ENCODE peak calls at places on chromosomes 16 and 17, in six cellular contexts. U, S, P, F, X and E are unnamed samples.

GRCh38 chr16:69909043-69909442 is 42.1 kb upstream of the CLEC18A start:
- DNase-seq in U (no peak), S (no peak), P (no peak), F (no peak), X (no peak), E (no peak)

GRCh38 chr17:7224661-7225111 is 4.9 kb downstream of the ACADVL start:
- DNase-seq in U (no peak), S (no peak), P (no peak), F (no peak), X (no peak), E (no peak)

GRCh38 chr16:12340151-12340733 is 363.7 kb downstream of the SNX29 start:
- DNase-seq in U (no peak), S (no peak), P (peak), F (peak), X (no peak), E (no peak)

GRCh38 chr17:58365185-58365979 is 13.4 kb upstream of the SUPT4H1 start:
- DNase-seq in U (no peak), S (no peak), P (no peak), F (peak), X (no peak), E (no peak)

GRCh38 chr17:65423346-65424140 is 137.9 kb downstream of the AXIN2 start:
- DNase-seq in U (no peak), S (no peak), P (no peak), F (no peak), X (no peak), E (no peak)

GRCh38 chr17:7001562-7001961 is 5.7 kb downstream of the ALOX12 start:
- DNase-seq in U (no peak), S (no peak), P (no peak), F (no peak), X (no peak), E (no peak)

GRCh38 chr16:48384982-48385271 is 286 bp downstream of the SIAH1 start:
- DNase-seq in U (peak), S (no peak), P (peak), F (no peak), X (no peak), E (peak)

GRCh38 chr16:57187508-57187854 is 1.4 kb downstream of the RSPRY1 start:
- DNase-seq in U (no peak), S (no peak), P (no peak), F (peak), X (no peak), E (no peak)

GRCh38 chr17:49914096-49914490 is 54.9 kb upstream of the DLX4 start:
- DNase-seq in U (no peak), S (no peak), P (no peak), F (no peak), X (no peak), E (no peak)

GRCh38 chr16:56964243-56965148 is 2.7 kb downstream of the CETP start:
- DNase-seq in U (peak), S (no peak), P (peak), F (peak), X (peak), E (peak)

GRCh38 chr17:17877548-17878358 is 41.0 kb upstream of the SREBF1 start:
- DNase-seq in U (no peak), S (no peak), P (no peak), F (no peak), X (no peak), E (no peak)

GRCh38 chr17:45261577-45262515 is at the start of gene SPATA32:
- DNase-seq in U (peak), S (no peak), P (no peak), F (no peak), X (no peak), E (peak)

GRCh38 chr17:29292992-29293889 is 707 bp downstream of the NUFIP2 start:
- DNase-seq in U (peak), S (no peak), P (peak), F (peak), X (no peak), E (peak)

GRCh38 chr16:24609740-24610420 is 70.5 kb downstream of the RBBP6 start:
- DNase-seq in U (peak), S (no peak), P (no peak), F (peak), X (no peak), E (no peak)

GRCh38 chr17:6095501-6095900 is 25.3 kb downstream of the WSCD1 start:
- DNase-seq in U (no peak), S (no peak), P (no peak), F (no peak), X (no peak), E (no peak)

GRCh38 chr17:10614536-10615155 is 42.5 kb downstream of the MYH3 start:
- DNase-seq in U (peak), S (no peak), P (peak), F (peak), X (no peak), E (no peak)

GRCh38 chr16:49474741-49475140 is 101.1 kb downstream of the C16orf78 start:
- DNase-seq in U (no peak), S (no peak), P (no peak), F (no peak), X (no peak), E (no peak)

GRCh38 chr16:1559446-1559975 is 26.0 kb downstream of the TMEM204 start:
- DNase-seq in U (no peak), S (no peak), P (no peak), F (no peak), X (no peak), E (no peak)

GRCh38 chr16:3161235-3162018 is 26.6 kb upstream of the OR1F1 start:
- DNase-seq in U (no peak), S (no peak), P (no peak), F (no peak), X (no peak), E (no peak)

GRCh38 chr17:75231741-75232464 is 26.4 kb downstream of the NUP85 start:
- DNase-seq in U (no peak), S (no peak), P (no peak), F (no peak), X (no peak), E (no peak)

GRCh38 chr16:88503374-88503770 is 50.3 kb downstream of the ZFPM1 start:
- DNase-seq in U (no peak), S (no peak), P (no peak), F (no peak), X (no peak), E (no peak)

DNA sequence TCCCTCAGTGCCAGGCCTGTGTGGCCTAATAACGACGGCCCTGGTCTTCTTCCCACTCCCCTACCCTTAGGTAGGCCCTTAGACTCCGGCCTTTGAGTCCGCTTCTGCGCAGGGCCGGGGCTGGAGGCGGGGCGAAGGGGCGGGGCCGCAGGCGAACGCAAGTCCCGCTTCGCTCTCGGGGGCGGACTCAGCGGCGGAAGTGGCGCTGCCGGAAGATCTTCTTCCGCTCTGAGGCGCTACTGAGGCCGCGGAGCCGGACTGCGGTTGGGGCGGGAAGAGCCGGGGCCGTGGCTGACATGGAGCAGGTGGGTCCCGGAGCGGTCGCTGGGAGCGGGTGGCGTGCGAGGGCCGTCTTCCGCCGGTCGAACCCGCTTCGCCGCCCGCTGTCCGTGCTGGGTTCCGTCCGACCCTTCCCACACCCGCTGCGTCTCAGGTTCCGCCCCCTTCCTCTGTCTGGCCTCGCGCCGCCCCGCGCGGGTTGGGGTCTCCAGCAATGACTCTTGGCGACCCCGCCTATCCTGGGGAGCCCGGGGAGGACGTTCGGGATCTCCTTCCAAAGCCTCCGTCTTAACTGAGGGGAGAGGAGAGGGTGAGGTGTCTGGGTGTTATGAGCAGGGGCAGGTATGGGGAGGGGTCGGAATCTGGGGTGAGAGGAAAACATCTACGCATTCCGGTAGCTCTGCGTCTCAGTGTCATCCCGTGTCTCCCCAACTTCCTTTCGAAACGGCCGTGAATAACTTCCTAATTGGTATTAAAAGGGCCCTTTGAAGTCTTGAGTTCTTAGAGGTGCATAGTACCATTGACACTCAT is at the start of gene STARD3:
- DNase-seq in U (peak), S (no peak), P (peak), F (peak), X (no peak), E (peak)
- TF ChIP-seq POLR2A in U (peak), S (peak), P (peak), F (peak), X (peak), E (peak)

DNA sequence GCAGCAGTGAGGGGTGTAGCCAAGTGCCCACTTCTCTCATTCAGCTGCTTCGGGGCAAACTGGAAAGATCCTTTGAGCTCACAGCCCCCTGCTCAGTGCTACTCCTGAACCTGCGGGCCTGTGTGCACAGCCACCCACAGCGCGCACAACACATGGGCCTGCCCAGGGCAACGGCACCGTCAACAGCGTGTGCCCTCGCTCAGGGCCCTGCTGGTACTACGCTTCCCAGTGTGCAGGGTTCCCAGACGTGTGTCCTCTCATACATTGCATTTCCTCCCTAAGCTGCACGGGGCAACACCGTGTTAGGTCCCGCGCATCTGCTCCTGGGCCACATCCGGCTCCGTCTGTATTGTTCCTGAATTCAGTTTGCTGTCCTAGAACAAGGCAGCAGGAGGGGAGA is 15.1 kb downstream of the MRM3 start:
- DNase-seq in U (no peak), S (no peak), P (no peak), F (no peak), X (no peak), E (no peak)
- TF ChIP-seq TAF1 in U (no peak), S (no peak), P (no peak), F (no peak), X (no peak), E (no peak)

DNA sequence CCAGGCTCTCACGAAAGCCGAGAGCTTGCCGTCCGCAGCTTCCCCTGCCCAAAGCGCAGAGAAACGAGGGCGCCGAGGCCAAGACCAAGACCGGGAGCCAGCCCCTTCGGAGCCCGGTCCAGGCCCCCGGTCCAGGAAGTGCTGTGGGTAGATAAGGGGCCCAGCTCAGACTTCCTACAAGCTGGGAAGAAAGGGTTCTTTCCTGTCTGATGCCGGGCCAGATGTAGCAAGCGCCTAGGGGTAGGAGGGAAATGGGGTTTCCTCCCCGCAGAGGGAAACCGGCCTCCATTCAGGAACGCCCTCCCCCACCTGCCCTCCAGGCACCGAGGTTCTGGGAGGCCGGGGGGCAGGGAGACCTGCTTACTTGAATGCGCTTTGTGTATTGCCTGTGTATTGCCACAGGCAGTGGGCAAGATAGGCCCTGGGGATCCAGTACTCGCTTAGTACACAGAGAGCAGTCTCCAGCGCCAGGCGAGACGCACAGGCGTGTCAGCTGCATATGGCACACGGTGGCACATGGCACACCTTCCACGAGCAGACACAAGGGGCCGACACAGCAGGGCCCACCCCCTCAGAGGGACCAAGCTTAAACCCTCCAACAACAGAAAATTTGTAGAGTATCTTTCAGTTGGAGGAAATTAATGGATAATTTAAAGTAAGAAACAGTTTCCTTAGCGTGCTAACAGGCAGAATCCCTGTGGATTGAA is 1.0 kb upstream of the CYB561 start:
- DNase-seq in U (peak), S (no peak), P (no peak), F (no peak), X (no peak), E (no peak)
- TF ChIP-seq POLR2AphosphoS5 in U (no peak), S (no peak), P (no peak), F (no peak), X (no peak), E (no peak)

GRCh38 chr17:78184311-78184710 is 2.5 kb downstream of the TK1 start:
- DNase-seq in U (no peak), S (no peak), P (no peak), F (no peak), X (no peak), E (no peak)

GRCh38 chr17:78185981-78186688 is 717 bp downstream of the TK1 start:
- DNase-seq in U (no peak), S (no peak), P (peak), F (no peak), X (no peak), E (no peak)

GRCh38 chr17:78184868-78185267 is 2.0 kb downstream of the TK1 start:
- DNase-seq in U (no peak), S (no peak), P (no peak), F (no peak), X (no peak), E (no peak)

GRCh38 chr17:78182504-78182903 is 4.3 kb downstream of the TK1 start:
- DNase-seq in U (no peak), S (no peak), P (no peak), F (no peak), X (no peak), E (no peak)

DNA sequence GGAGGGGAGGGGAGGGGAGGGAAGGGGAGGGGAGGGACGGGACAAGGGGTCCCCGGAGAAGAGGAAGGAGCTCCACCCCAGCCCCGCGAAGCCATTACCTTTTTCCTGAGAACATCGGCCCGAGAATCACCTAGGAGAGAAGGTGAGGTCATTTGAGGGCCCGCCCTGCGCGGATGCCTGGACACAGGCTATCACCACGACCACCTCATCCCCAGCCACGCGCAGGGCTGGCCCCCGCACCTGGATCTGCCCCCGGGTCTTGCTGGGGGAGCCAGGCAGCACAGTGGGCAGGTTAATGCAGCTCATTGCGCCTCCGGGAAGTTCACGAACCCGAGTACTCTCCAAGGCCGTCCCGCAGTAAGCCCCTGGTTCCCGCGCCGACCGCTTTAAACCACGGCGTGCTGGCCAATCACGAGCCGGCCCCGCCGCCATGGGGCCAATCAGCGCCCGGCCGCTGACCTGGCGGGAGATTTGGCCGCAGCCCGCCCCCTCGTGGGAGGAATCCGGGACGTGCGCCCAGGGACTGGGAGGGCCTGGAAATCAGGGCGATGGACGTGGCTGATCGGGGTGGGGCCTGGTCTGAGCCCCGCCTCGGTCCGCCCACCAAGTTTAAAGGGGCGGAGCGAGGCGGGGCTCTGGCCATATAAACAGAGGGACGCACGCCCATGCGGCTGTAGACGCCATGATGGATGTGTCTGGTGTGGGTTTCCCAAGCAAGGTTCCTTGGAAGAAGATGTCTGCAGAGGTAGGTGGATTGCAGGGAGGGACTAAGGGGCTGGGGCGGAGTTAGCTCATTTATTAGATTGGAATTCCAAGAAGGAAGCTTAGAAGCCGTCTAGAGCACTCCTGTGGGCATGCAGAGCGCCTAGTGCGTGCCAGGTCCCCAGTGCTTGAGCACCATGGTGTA is at the start of the genes AFMID and TK1:
- DNase-seq in U (peak), S (peak), P (peak), F (peak), X (peak), E (peak)
- TF ChIP-seq POLR2A in U (peak), S (peak), P (peak), F (peak), X (peak), E (peak)

GRCh38 chr16:86322283-86322682 is 188.0 kb upstream of the FOXF1 start:
- DNase-seq in U (no peak), S (no peak), P (no peak), F (no peak), X (no peak), E (no peak)
- TF ChIP-seq TAF1 in U (no peak), S (no peak), P (no peak), F (no peak), X (no peak), E (no peak)

DNA sequence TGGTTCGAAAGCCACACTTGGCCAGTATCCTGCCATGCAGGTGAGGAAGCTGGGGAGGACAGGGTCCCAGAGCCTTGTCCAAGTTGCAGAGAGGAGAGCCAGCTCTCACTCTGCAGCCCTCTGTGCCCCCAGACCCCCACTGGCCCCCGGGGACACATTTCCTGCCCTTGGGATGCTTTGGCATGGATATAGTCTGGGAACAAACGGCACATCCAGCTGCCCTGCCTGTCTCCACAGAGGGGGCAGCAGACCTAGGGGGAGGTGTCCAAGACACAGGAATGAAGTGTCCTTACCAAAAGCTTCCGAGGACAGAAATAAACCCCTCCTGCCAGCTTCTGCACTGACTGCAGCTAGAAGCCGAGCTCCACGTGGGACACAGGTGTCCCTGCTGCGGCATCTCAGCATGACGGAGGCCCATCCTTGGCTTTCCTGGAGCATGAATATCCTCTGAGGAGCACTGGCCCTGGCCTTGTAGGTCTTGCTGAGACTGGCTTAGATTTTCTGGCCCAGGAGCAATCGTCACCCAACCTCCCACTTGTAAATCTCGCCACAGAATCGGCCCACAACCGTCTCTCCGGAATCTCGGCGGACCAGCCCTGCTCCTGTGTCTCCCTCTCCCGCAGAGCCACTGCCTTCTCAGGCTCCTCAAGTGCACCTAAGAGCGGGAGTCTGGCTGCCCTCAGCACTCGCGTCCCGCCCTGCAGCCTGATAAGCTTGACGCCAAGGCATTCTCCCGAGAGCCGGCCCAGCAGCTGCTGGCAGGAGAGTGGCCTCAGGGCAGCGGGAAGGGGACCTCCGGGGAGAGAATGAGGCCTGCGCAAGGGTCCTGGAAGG is 1.1 kb upstream of the CAPN15 start:
- DNase-seq in U (no peak), S (no peak), P (no peak), F (no peak), X (no peak), E (no peak)
- TF ChIP-seq POLR2AphosphoS5 in U (no peak), S (no peak), P (peak), F (no peak), X (no peak), E (peak)

GRCh38 chr17:48541574-48542113 is 3.3 kb downstream of the HOXB2 start:
- DNase-seq in U (no peak), S (no peak), P (peak), F (no peak), X (no peak), E (no peak)
- TF ChIP-seq POLR2A in U (no peak), S (peak), P (peak), F (no peak), X (no peak), E (no peak)